ENCODE peak calls at places on chromosome 2, in seven cellular contexts. Z is spleen, S is AG10803, W is AG09309, D is ascending aorta, Q is colonic mucosa, M is nephron progenitor cell. K is an unnamed sample.

GRCh38 chr2:172094319-172095145 is 8.2 kb downstream of the DLX2 start:
- DNase-seq in Z (peak; percentile 78), S (no peak), W (no peak), D (no peak), Q (no peak), M (no peak), K (peak; percentile 47)

GRCh38 chr2:204705243-204705971 is 160.1 kb downstream of the PARD3B start:
- DNase-seq in Z (no peak), S (no peak), W (no peak), D (no peak), Q (no peak), M (no peak), K (no peak)

GRCh38 chr2:58651930-58652329 is 410.8 kb upstream of the FANCL start:
- DNase-seq in Z (no peak), S (no peak), W (no peak), D (no peak), Q (no peak), M (no peak), K (no peak)

GRCh38 chr2:126700073-126700581 is 44.2 kb downstream of the GYPC start:
- DNase-seq in Z (no peak), S (peak; percentile 50), W (no peak), D (no peak), Q (no peak), M (no peak), K (no peak)

GRCh38 chr2:58137856-58138255 is 91.2 kb downstream of the VRK2 start:
- DNase-seq in Z (no peak), S (no peak), W (no peak), D (no peak), Q (no peak), M (no peak), K (no peak)

GRCh38 chr2:8767324-8767723 is 70.1 kb downstream of the KIDINS220 start:
- DNase-seq in Z (no peak), S (no peak), W (no peak), D (no peak), Q (no peak), M (no peak), K (no peak)

GRCh38 chr2:6181525-6182270 is 489.5 kb downstream of the SOX11 start:
- DNase-seq in Z (no peak), S (peak; percentile 59), W (no peak), D (no peak), Q (no peak), M (no peak), K (no peak)

GRCh38 chr2:20030224-20030623 is 17.8 kb upstream of the MATN3 start:
- DNase-seq in Z (no peak), S (no peak), W (no peak), D (no peak), Q (no peak), M (no peak), K (no peak)

GRCh38 chr2:141506116-141506515 is 624.7 kb downstream of the LRP1B start:
- DNase-seq in Z (no peak), S (no peak), W (no peak), D (no peak), Q (no peak), M (no peak), K (no peak)

GRCh38 chr2:219199470-219200211 is 6.9 kb upstream of the ZFAND2B start:
- DNase-seq in Z (peak; percentile 22), S (no peak), W (no peak), D (no peak), Q (no peak), M (no peak), K (no peak)

GRCh38 chr2:132276571-132276981 is 114.8 kb upstream of the ANKRD30BL start:
- DNase-seq in Z (no peak), S (no peak), W (no peak), D (no peak), Q (no peak), M (no peak), K (no peak)

GRCh38 chr2:171433763-171434670 is at the start of the genes DCAF17 and METTL8:
- DNase-seq in Z (peak; percentile 100), S (peak; percentile 95), W (peak; percentile 68), D (peak; percentile 85), Q (peak; percentile 96), M (peak; percentile 94), K (peak; percentile 68)

GRCh38 chr2:38301340-38301968 is 75.6 kb downstream of the ATL2 start:
- DNase-seq in Z (no peak), S (no peak), W (no peak), D (no peak), Q (no peak), M (no peak), K (no peak)

GRCh38 chr2:110204408-110205385 is at the start of gene NPHP1:
- DNase-seq in Z (peak; percentile 94), S (peak; percentile 82), W (peak; percentile 16), D (peak; percentile 55), Q (peak; percentile 87), M (peak; percentile 95), K (peak; percentile 80)

GRCh38 chr2:101112772-101113157 is 38.4 kb downstream of the TBC1D8 start:
- DNase-seq in Z (no peak), S (no peak), W (no peak), D (no peak), Q (no peak), M (no peak), K (no peak)

GRCh38 chr2:36373149-36373880 is 17.7 kb downstream of the CRIM1 start:
- DNase-seq in Z (no peak), S (peak; percentile 77), W (no peak), D (no peak), Q (peak; percentile 61), M (no peak), K (no peak)

GRCh38 chr2:233441161-233442027 is 87.1 kb downstream of the DGKD start:
- DNase-seq in Z (peak; percentile 73), S (no peak), W (no peak), D (no peak), Q (no peak), M (no peak), K (no peak)

DNA sequence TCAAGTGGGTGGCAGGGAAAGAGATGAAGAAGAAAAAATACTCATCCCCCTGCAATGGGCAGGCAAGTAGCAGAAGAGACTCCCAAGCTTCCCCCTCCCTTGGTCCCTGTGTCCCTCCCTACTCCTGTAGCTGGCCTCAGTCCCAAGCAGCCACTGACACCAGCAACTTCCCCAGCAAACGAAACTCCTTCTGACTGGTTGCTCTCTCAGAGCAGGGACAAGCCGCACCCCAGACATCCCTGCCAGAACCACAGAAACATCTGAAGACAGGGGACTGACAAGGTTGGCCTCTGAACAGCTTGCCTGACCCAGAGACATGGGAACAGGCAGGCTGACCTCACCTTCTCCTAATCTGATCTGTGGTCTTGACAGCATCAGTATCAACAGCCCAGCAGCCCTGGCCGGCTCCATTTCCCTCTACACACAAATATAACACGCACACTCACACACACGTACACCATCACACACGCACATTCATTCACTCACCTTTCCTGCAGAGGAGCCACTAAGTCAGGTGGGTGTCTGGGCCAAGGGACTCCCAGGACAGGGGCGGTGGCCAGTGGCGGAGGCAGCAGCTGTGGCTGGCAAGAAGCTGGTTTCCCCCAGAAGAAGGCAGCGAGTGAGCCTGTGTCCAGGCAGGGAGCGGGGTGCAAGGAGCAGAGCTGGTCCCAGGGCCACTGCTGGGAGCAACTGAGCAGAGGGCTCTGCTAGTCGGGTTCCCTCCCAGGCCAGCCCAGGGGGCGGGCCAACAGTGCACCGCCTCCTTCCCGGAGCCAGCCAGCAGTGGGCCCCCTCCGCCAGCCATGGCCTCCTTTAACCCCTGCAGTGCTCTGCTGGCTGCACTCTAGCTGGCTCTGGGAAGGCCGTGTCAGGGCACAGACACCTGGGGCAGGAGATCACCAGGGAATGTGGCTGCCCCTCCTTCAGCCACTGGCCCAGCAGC is 59.1 kb downstream of the TNS1 start:
- DNase-seq in Z (peak; percentile 89), S (peak; percentile 62), W (no peak), D (peak; percentile 36), Q (peak; percentile 65), M (peak; percentile 87), K (no peak)
- TF ChIP-seq CTCF in Z (peak; percentile 26), S (peak; percentile 17), W (peak; percentile 42), D (peak; percentile 37), Q (no peak), M (no peak), K (no peak)

DNA sequence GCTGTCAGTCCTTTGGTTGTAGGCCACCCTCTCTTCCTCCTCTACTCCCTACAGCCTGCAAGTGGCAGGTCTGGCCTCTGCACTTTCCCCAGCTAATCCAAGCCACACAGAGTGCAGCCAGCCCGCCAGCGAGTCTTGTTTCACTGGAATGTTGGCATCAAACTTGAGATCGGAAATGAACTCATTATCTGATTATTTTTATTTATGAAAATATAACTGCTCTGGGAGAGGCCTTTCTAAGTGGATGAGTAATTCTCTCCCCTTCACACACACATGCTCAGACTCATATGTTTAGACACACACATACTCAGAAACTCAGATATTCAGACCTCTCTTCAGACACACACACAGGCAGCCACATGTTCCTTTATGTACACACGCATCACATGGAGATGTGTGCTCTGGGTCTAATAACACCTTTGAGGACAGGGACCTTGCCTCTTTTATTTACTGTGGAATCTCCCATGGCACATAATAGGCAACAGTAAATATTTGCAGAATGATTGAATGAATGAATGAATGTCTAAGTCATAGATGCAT is 151.3 kb downstream of the ZFP36L2 start:
- DNase-seq in Z (peak; percentile 71), S (peak; percentile 98), W (peak; percentile 96), D (peak; percentile 71), Q (peak; percentile 49), M (no peak), K (no peak)
- TF ChIP-seq CTCF in Z (no peak), S (peak; percentile 40), W (no peak), D (no peak), Q (no peak), M (no peak), K (no peak)

GRCh38 chr2:72326759-72327158 is 179.1 kb upstream of the CYP26B1 start:
- DNase-seq in Z (no peak), S (peak; percentile 7), W (no peak), D (no peak), Q (no peak), M (no peak), K (no peak)

GRCh38 chr2:72330673-72331072 is 183.0 kb upstream of the CYP26B1 start:
- DNase-seq in Z (no peak), S (no peak), W (no peak), D (no peak), Q (no peak), M (no peak), K (no peak)

GRCh38 chr2:72325592-72326422 is 178.1 kb upstream of the CYP26B1 start:
- DNase-seq in Z (no peak), S (no peak), W (no peak), D (no peak), Q (peak; percentile 67), M (peak; percentile 51), K (no peak)
- TF ChIP-seq CTCF in Z (peak; percentile 45), S (peak; percentile 80), W (peak; percentile 66), D (no peak), Q (peak; percentile 63), M (peak; percentile 68), K (peak; percentile 51)

GRCh38 chr2:129881786-129882396 is 97.6 kb upstream of the RAB6C start:
- DNase-seq in Z (no peak), S (no peak), W (no peak), D (no peak), Q (no peak), M (no peak), K (no peak)

GRCh38 chr2:129880971-129881370 is 98.5 kb upstream of the RAB6C start:
- DNase-seq in Z (no peak), S (no peak), W (no peak), D (no peak), Q (no peak), M (no peak), K (no peak)

GRCh38 chr2:129883121-129883520 is 96.3 kb upstream of the RAB6C start:
- DNase-seq in Z (no peak), S (no peak), W (no peak), D (no peak), Q (no peak), M (no peak), K (no peak)

GRCh38 chr2:129884221-129884786 is 95.2 kb upstream of the RAB6C start:
- DNase-seq in Z (no peak), S (no peak), W (no peak), D (no peak), Q (no peak), M (no peak), K (no peak)

GRCh38 chr2:129882476-129882875 is 97.0 kb upstream of the RAB6C start:
- DNase-seq in Z (peak; percentile 53), S (no peak), W (no peak), D (no peak), Q (no peak), M (no peak), K (no peak)
- TF ChIP-seq CTCF in Z (no peak), S (no peak), W (no peak), D (no peak), Q (no peak), M (no peak), K (no peak)

K was measured in D721Med.